ENCODE peak calls at places on chromosome 10, in four cellular contexts. One of them, this sample, is unnamed.

GRCh38 chr10:121832647-121833046 is 95.2 kb downstream of the ATE1 start:
- DNase-seq in WTC11: no peak
- DNase-seq in HepG2: no peak
- DNase-seq in GM12878: no peak
- DNase-seq in this sample: no peak

GRCh38 chr10:47361293-47361692 is 13.1 kb downstream of the RBP3 start:
- DNase-seq in WTC11: peak
- DNase-seq in HepG2: peak
- DNase-seq in GM12878: no peak
- DNase-seq in this sample: peak

GRCh38 chr10:126618466-126618865 is 52.0 kb downstream of the C10orf90 start:
- DNase-seq in WTC11: no peak
- DNase-seq in HepG2: no peak
- DNase-seq in GM12878: no peak
- DNase-seq in this sample: no peak

GRCh38 chr10:45179716-45180115 is 135.7 kb downstream of the OR13A1 start:
- DNase-seq in WTC11: no peak
- DNase-seq in HepG2: no peak
- DNase-seq in GM12878: no peak
- DNase-seq in this sample: no peak

GRCh38 chr10:126253613-126254002 is 134.7 kb downstream of the ADAM12 start:
- DNase-seq in WTC11: no peak
- DNase-seq in HepG2: no peak
- DNase-seq in GM12878: no peak
- DNase-seq in this sample: no peak

GRCh38 chr10:58266003-58266825 is 1.5 kb downstream of the IPMK start:
- DNase-seq in WTC11: no peak
- DNase-seq in HepG2: peak
- DNase-seq in GM12878: no peak
- DNase-seq in this sample: peak

GRCh38 chr10:84493951-84494848 is 165.8 kb downstream of the CCSER2 start:
- DNase-seq in WTC11: no peak
- DNase-seq in HepG2: no peak
- DNase-seq in GM12878: no peak
- DNase-seq in this sample: no peak

GRCh38 chr10:30127120-30127541 is 67.7 kb upstream of the JCAD start:
- DNase-seq in WTC11: no peak
- DNase-seq in HepG2: no peak
- DNase-seq in GM12878: no peak
- DNase-seq in this sample: no peak

GRCh38 chr10:57460540-57460939 is 807.2 kb downstream of the IPMK start:
- DNase-seq in WTC11: no peak
- DNase-seq in HepG2: no peak
- DNase-seq in GM12878: no peak
- DNase-seq in this sample: no peak

GRCh38 chr10:24822557-24822956 is 98.9 kb upstream of the ARHGAP21 start:
- DNase-seq in WTC11: no peak
- DNase-seq in HepG2: no peak
- DNase-seq in GM12878: peak
- DNase-seq in this sample: no peak

GRCh38 chr10:22252801-22253577 is 35.2 kb upstream of the EBLN1 start:
- DNase-seq in WTC11: peak
- DNase-seq in HepG2: no peak
- DNase-seq in GM12878: no peak
- DNase-seq in this sample: no peak

GRCh38 chr10:89428873-89429272 is 14.5 kb downstream of the IFIT5 start:
- DNase-seq in WTC11: no peak
- DNase-seq in HepG2: no peak
- DNase-seq in GM12878: no peak
- DNase-seq in this sample: no peak

GRCh38 chr10:110110338-110110737 is 97.1 kb upstream of the MXI1 start:
- DNase-seq in WTC11: no peak
- DNase-seq in HepG2: no peak
- DNase-seq in GM12878: no peak
- DNase-seq in this sample: no peak

GRCh38 chr10:71067098-71067760 is 145.1 kb upstream of the UNC5B start:
- DNase-seq in WTC11: no peak
- DNase-seq in HepG2: no peak
- DNase-seq in GM12878: no peak
- DNase-seq in this sample: no peak

GRCh38 chr10:21518629-21519321 is 6.7 kb downstream of the SKIDA1 start:
- DNase-seq in WTC11: no peak
- DNase-seq in HepG2: no peak
- DNase-seq in GM12878: no peak
- DNase-seq in this sample: no peak

GRCh38 chr10:31754803-31755624 is 173.6 kb downstream of the ARHGAP12 start:
- DNase-seq in WTC11: peak
- DNase-seq in HepG2: peak
- DNase-seq in GM12878: no peak
- DNase-seq in this sample: no peak

GRCh38 chr10:103691723-103692380 is 163.5 kb downstream of the SH3PXD2A start:
- DNase-seq in WTC11: peak
- DNase-seq in HepG2: no peak
- DNase-seq in GM12878: no peak
- DNase-seq in this sample: peak

GRCh38 chr10:19819419-19820033 is 3.3 kb downstream of the PLXDC2 start:
- DNase-seq in WTC11: no peak
- DNase-seq in HepG2: peak
- DNase-seq in GM12878: no peak
- DNase-seq in this sample: peak

GRCh38 chr10:120600871-120601644 is 144.0 kb downstream of the PLPP4 start:
- DNase-seq in WTC11: peak
- DNase-seq in HepG2: no peak
- DNase-seq in GM12878: no peak
- DNase-seq in this sample: peak

GRCh38 chr10:12299222-12299973 is 49.9 kb upstream of the CAMK1D start:
- DNase-seq in WTC11: no peak
- DNase-seq in HepG2: no peak
- DNase-seq in GM12878: no peak
- DNase-seq in this sample: no peak

GRCh38 chr10:14665304-14665703 is 109.4 kb downstream of the FAM107B start:
- DNase-seq in WTC11: no peak
- DNase-seq in HepG2: no peak
- DNase-seq in GM12878: no peak
- DNase-seq in this sample: no peak

GRCh38 chr10:22816298-22816653 is 101.9 kb upstream of the PIP4K2A start:
- DNase-seq in WTC11: no peak
- DNase-seq in HepG2: no peak
- DNase-seq in GM12878: no peak
- DNase-seq in this sample: peak

GRCh38 chr10:114663631-114664030 is 5.6 kb upstream of the ABLIM1 start:
- DNase-seq in WTC11: peak
- DNase-seq in HepG2: no peak
- DNase-seq in GM12878: no peak
- DNase-seq in this sample: no peak

GRCh38 chr10:115829501-115830215 is 443.3 kb downstream of the GFRA1 start:
- DNase-seq in WTC11: no peak
- DNase-seq in HepG2: no peak
- DNase-seq in GM12878: no peak
- DNase-seq in this sample: no peak

GRCh38 chr10:34112431-34112830 is 702.7 kb downstream of the PARD3 start:
- DNase-seq in WTC11: no peak
- DNase-seq in HepG2: no peak
- DNase-seq in GM12878: no peak
- DNase-seq in this sample: no peak

GRCh38 chr10:5603091-5603847 is 63.1 kb downstream of the ASB13 start:
- DNase-seq in WTC11: no peak
- DNase-seq in HepG2: no peak
- DNase-seq in GM12878: no peak
- DNase-seq in this sample: no peak

GRCh38 chr10:88979153-88979562 is 11.4 kb upstream of the FAS start:
- DNase-seq in WTC11: no peak
- DNase-seq in HepG2: no peak
- DNase-seq in GM12878: no peak
- DNase-seq in this sample: peak

GRCh38 chr10:70222340-70222794 is 10.9 kb downstream of the PPA1 start:
- DNase-seq in WTC11: no peak
- DNase-seq in HepG2: no peak
- DNase-seq in GM12878: no peak
- DNase-seq in this sample: no peak

GRCh38 chr10:114458955-114459354 is 54.7 kb upstream of the AFAP1L2 start:
- DNase-seq in WTC11: peak
- DNase-seq in HepG2: peak
- DNase-seq in GM12878: no peak
- DNase-seq in this sample: peak

GRCh38 chr10:101624526-101625102 is 36.5 kb downstream of the DPCD start:
- DNase-seq in WTC11: no peak
- DNase-seq in HepG2: no peak
- DNase-seq in GM12878: no peak
- DNase-seq in this sample: no peak

GRCh38 chr10:98400482-98400881 is 14.5 kb downstream of the PYROXD2 start:
- DNase-seq in WTC11: no peak
- DNase-seq in HepG2: no peak
- DNase-seq in GM12878: no peak
- DNase-seq in this sample: no peak

GRCh38 chr10:29981510-29981909 is 77.9 kb downstream of the JCAD start:
- DNase-seq in WTC11: no peak
- DNase-seq in HepG2: no peak
- DNase-seq in GM12878: no peak
- DNase-seq in this sample: no peak

GRCh38 chr10:119541459-119542356 is 811 bp downstream of the RGS10 start:
- DNase-seq in WTC11: peak
- DNase-seq in HepG2: no peak
- DNase-seq in GM12878: no peak
- DNase-seq in this sample: no peak

GRCh38 chr10:21934307-21934706 is 69.2 kb downstream of the DNAJC1 start:
- DNase-seq in WTC11: no peak
- DNase-seq in HepG2: no peak
- DNase-seq in GM12878: no peak
- DNase-seq in this sample: no peak

GRCh38 chr10:24344279-24344678 is 135.3 kb downstream of the KIAA1217 start:
- DNase-seq in WTC11: no peak
- DNase-seq in HepG2: peak
- DNase-seq in GM12878: no peak
- DNase-seq in this sample: no peak

GRCh38 chr10:34834274-34834673 is 19.2 kb upstream of the PARD3 start:
- DNase-seq in WTC11: no peak
- DNase-seq in HepG2: no peak
- DNase-seq in GM12878: no peak
- DNase-seq in this sample: no peak

GRCh38 chr10:6530211-6530840 is 49.8 kb downstream of the PRKCQ start:
- DNase-seq in WTC11: no peak
- DNase-seq in HepG2: no peak
- DNase-seq in GM12878: no peak
- DNase-seq in this sample: no peak

GRCh38 chr10:121681982-121682687 is 83.9 kb upstream of the FGFR2 start:
- DNase-seq in WTC11: no peak
- DNase-seq in HepG2: no peak
- DNase-seq in GM12878: no peak
- DNase-seq in this sample: no peak

GRCh38 chr10:43286076-43286805 is 19.4 kb upstream of the RASGEF1A start:
- DNase-seq in WTC11: no peak
- DNase-seq in HepG2: no peak
- DNase-seq in GM12878: no peak
- DNase-seq in this sample: no peak
- TF ChIP-seq CBFB in WTC11: no peak
- TF ChIP-seq CBFB in HepG2: no peak
- TF ChIP-seq CBFB in GM12878: no peak
- TF ChIP-seq CBFB in this sample: no peak

DNA sequence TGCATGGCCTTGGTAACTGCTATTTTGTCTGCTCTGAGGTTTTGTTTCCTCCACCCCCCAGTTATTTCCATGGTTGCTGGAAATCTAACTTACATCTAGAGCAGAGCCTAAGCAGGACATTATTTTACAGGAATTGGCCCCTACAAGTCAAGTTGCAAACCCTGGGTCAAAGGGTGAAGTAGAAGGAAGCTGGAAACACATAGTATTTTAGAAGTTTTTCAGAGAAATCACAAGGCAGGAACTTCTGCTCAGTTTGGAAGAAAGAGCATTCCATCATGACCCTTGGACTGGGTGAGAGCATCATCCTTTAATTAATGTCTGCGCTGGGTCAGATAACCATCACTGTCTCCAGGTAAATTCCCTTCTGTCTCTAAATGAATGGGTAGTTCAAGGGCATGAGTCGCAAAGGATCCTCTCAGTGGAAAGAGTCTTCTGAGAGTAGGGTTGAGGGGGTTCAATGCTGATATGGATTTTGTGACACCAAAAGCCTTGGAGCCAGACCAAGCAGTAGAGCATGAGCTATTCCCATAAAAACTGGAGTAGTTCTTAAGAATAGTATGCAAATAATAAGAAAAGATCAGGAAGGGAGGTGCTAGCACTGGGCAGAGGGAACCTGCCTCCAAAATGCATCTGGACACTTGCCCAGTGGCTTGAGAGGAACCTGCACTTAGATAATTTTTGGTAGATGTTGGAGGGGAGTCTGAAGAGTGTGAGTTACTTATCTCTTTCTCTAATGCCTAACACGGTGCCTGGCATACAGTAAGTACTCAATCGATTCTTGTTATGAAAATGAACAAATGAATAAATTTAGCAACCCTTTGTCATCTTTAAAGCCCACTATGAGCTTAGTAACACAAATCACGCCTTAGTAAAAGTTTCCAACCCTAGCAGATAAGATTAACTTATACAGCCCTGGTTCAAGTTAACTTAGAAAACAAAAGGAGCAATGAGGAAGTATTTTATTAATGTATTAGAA is 160.6 kb upstream of the ADO start:
- DNase-seq in WTC11: no peak
- DNase-seq in HepG2: no peak
- DNase-seq in GM12878: no peak
- DNase-seq in this sample: no peak
- TF ChIP-seq CBFB in WTC11: no peak
- TF ChIP-seq CBFB in HepG2: no peak
- TF ChIP-seq CBFB in GM12878: no peak
- TF ChIP-seq CBFB in this sample: no peak

GRCh38 chr10:18479502-18479901 is 171.9 kb downstream of the NSUN6 start:
- DNase-seq in WTC11: no peak
- DNase-seq in HepG2: no peak
- DNase-seq in GM12878: no peak
- DNase-seq in this sample: no peak

GRCh38 chr10:18486444-18486843 is 164.9 kb downstream of the NSUN6 start:
- DNase-seq in WTC11: no peak
- DNase-seq in HepG2: no peak
- DNase-seq in GM12878: no peak
- DNase-seq in this sample: no peak

GRCh38 chr10:18478354-18478753 is 173.0 kb downstream of the NSUN6 start:
- DNase-seq in WTC11: no peak
- DNase-seq in HepG2: no peak
- DNase-seq in GM12878: no peak
- DNase-seq in this sample: no peak

DNA sequence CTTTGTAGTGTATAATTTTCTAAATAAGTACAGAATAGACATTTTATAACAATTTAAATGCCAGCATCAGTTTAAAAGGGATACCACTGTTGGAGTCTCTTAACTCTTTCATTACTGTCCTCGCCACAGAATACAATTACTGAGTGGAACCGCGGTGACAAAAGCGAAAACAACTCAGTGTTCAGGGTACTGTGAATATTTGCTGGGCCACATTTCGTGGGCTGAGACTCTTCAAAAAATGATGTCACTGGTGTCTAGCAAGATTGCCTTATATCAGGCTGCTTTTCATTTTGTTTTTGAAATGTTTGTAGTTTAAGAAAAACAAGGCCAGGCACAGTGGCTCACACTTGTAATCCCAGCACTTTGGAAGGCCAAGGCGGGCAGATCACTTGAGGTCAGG is 167.6 kb downstream of the NSUN6 start:
- DNase-seq in WTC11: no peak
- DNase-seq in HepG2: no peak
- DNase-seq in GM12878: no peak
- DNase-seq in this sample: no peak
- TF ChIP-seq CBFB in WTC11: no peak
- TF ChIP-seq CBFB in HepG2: no peak
- TF ChIP-seq CBFB in GM12878: no peak
- TF ChIP-seq CBFB in this sample: no peak

GRCh38 chr10:124648738-124649137 is 95.4 kb downstream of the FAM53B start:
- DNase-seq in WTC11: no peak
- DNase-seq in HepG2: no peak
- DNase-seq in GM12878: peak
- DNase-seq in this sample: peak
- TF ChIP-seq CBFB in WTC11: no peak
- TF ChIP-seq CBFB in HepG2: no peak
- TF ChIP-seq CBFB in GM12878: no peak
- TF ChIP-seq CBFB in this sample: no peak

This sample was measured in K562.